ENCODE peak calls at places on chromosomes 12 and 14, in nine cellular contexts. One of them, this sample, is unnamed.
A peak's percentile ranks its signal among the peaks of the same experiment; 100 is the strongest.

GRCh38 chr12:63083046-63083445 is 68.0 kb downstream of the AVPR1A start:
- DNase-seq in tibial nerve: no peak
- DNase-seq in HFFc6: no peak
- DNase-seq in AG10803: no peak
- DNase-seq in omental fat pad: no peak
- DNase-seq in AG09309: no peak
- DNase-seq in astrocyte of the cerebellum: no peak
- DNase-seq in transverse colon: no peak
- DNase-seq in B cell: no peak
- DNase-seq in this sample: no peak

GRCh38 chr14:96297000-96297399 is 41.0 kb downstream of the BDKRB1 start:
- DNase-seq in B cell: no peak
- DNase-seq in tibial nerve: no peak
- DNase-seq in AG09309: no peak
- DNase-seq in HFFc6: peak; percentile 21
- DNase-seq in astrocyte of the cerebellum: peak; percentile 12
- DNase-seq in transverse colon: no peak
- DNase-seq in AG10803: peak; percentile 20
- DNase-seq in omental fat pad: no peak
- DNase-seq in this sample: peak; percentile 26

GRCh38 chr14:92039073-92039719 is 663 bp downstream of the TRIP11 start:
- DNase-seq in astrocyte of the cerebellum: peak; percentile 63
- DNase-seq in B cell: peak; percentile 15
- DNase-seq in transverse colon: peak; percentile 26
- DNase-seq in AG10803: peak; percentile 58
- DNase-seq in tibial nerve: no peak
- DNase-seq in omental fat pad: no peak
- DNase-seq in AG09309: peak; percentile 13
- DNase-seq in HFFc6: peak; percentile 62
- DNase-seq in this sample: peak; percentile 40

GRCh38 chr12:71475280-71475679 is 35.7 kb downstream of the LGR5 start:
- DNase-seq in HFFc6: no peak
- DNase-seq in tibial nerve: no peak
- DNase-seq in transverse colon: no peak
- DNase-seq in omental fat pad: no peak
- DNase-seq in B cell: no peak
- DNase-seq in AG10803: peak; percentile 82
- DNase-seq in astrocyte of the cerebellum: no peak
- DNase-seq in AG09309: no peak
- DNase-seq in this sample: no peak

GRCh38 chr14:60349663-60350365 is 100.8 kb downstream of the PPM1A start:
- DNase-seq in HFFc6: peak; percentile 37
- DNase-seq in B cell: peak; percentile 29
- DNase-seq in AG10803: peak; percentile 56
- DNase-seq in astrocyte of the cerebellum: peak; percentile 48
- DNase-seq in AG09309: peak; percentile 16
- DNase-seq in transverse colon: peak; percentile 16
- DNase-seq in tibial nerve: no peak
- DNase-seq in omental fat pad: no peak
- DNase-seq in this sample: peak; percentile 54

GRCh38 chr14:22383515-22384166 is 205.4 kb downstream of the DAD1 start:
- DNase-seq in B cell: peak; percentile 48
- DNase-seq in transverse colon: peak; percentile 28
- DNase-seq in tibial nerve: no peak
- DNase-seq in HFFc6: no peak
- DNase-seq in astrocyte of the cerebellum: no peak
- DNase-seq in AG09309: no peak
- DNase-seq in AG10803: no peak
- DNase-seq in omental fat pad: no peak
- DNase-seq in this sample: peak; percentile 64

GRCh38 chr14:50675597-50675996 is 7.5 kb upstream of the SAV1 start:
- DNase-seq in astrocyte of the cerebellum: no peak
- DNase-seq in omental fat pad: no peak
- DNase-seq in tibial nerve: no peak
- DNase-seq in AG10803: peak; percentile 54
- DNase-seq in HFFc6: no peak
- DNase-seq in B cell: no peak
- DNase-seq in AG09309: no peak
- DNase-seq in transverse colon: no peak
- DNase-seq in this sample: no peak

GRCh38 chr12:14199455-14200199 is 165.9 kb upstream of the ATF7IP start:
- DNase-seq in AG10803: no peak
- DNase-seq in transverse colon: no peak
- DNase-seq in HFFc6: no peak
- DNase-seq in B cell: no peak
- DNase-seq in AG09309: no peak
- DNase-seq in omental fat pad: no peak
- DNase-seq in tibial nerve: no peak
- DNase-seq in astrocyte of the cerebellum: no peak
- DNase-seq in this sample: no peak

GRCh38 chr12:18798445-18799139 is 60.7 kb downstream of the CAPZA3 start:
- DNase-seq in omental fat pad: no peak
- DNase-seq in transverse colon: no peak
- DNase-seq in B cell: no peak
- DNase-seq in astrocyte of the cerebellum: no peak
- DNase-seq in AG10803: no peak
- DNase-seq in AG09309: peak; percentile 13
- DNase-seq in tibial nerve: no peak
- DNase-seq in HFFc6: no peak
- DNase-seq in this sample: no peak

GRCh38 chr14:32081901-32082300 is 4.8 kb downstream of the ARHGAP5 start:
- DNase-seq in AG09309: no peak
- DNase-seq in tibial nerve: no peak
- DNase-seq in transverse colon: no peak
- DNase-seq in B cell: no peak
- DNase-seq in astrocyte of the cerebellum: no peak
- DNase-seq in AG10803: no peak
- DNase-seq in HFFc6: no peak
- DNase-seq in omental fat pad: no peak
- DNase-seq in this sample: no peak
- TF ChIP-seq CTCF in AG09309: no peak
- TF ChIP-seq CTCF in tibial nerve: no peak
- TF ChIP-seq CTCF in transverse colon: no peak
- TF ChIP-seq CTCF in B cell: no peak
- TF ChIP-seq CTCF in astrocyte of the cerebellum: no peak
- TF ChIP-seq CTCF in AG10803: no peak
- TF ChIP-seq CTCF in HFFc6: no peak
- TF ChIP-seq CTCF in omental fat pad: no peak
- TF ChIP-seq CTCF in this sample: no peak

GRCh38 chr12:111425655-111426054 is 19.9 kb downstream of the SH2B3 start:
- DNase-seq in astrocyte of the cerebellum: no peak
- DNase-seq in transverse colon: no peak
- DNase-seq in AG10803: no peak
- DNase-seq in omental fat pad: no peak
- DNase-seq in tibial nerve: no peak
- DNase-seq in HFFc6: no peak
- DNase-seq in AG09309: no peak
- DNase-seq in B cell: no peak
- DNase-seq in this sample: no peak

GRCh38 chr12:111424189-111424792 is 18.6 kb downstream of the SH2B3 start:
- DNase-seq in omental fat pad: no peak
- DNase-seq in AG09309: no peak
- DNase-seq in astrocyte of the cerebellum: peak; percentile 63
- DNase-seq in AG10803: no peak
- DNase-seq in B cell: no peak
- DNase-seq in tibial nerve: no peak
- DNase-seq in HFFc6: no peak
- DNase-seq in transverse colon: no peak
- DNase-seq in this sample: no peak

GRCh38 chr12:111426341-111427185 is 20.8 kb downstream of the SH2B3 start:
- DNase-seq in astrocyte of the cerebellum: no peak
- DNase-seq in B cell: no peak
- DNase-seq in HFFc6: peak; percentile 49
- DNase-seq in tibial nerve: no peak
- DNase-seq in transverse colon: peak; percentile 59
- DNase-seq in AG10803: no peak
- DNase-seq in AG09309: no peak
- DNase-seq in omental fat pad: no peak
- DNase-seq in this sample: no peak

GRCh38 chr12:111427417-111428074 is 21.8 kb downstream of the SH2B3 start:
- DNase-seq in AG10803: no peak
- DNase-seq in transverse colon: no peak
- DNase-seq in AG09309: no peak
- DNase-seq in tibial nerve: no peak
- DNase-seq in B cell: no peak
- DNase-seq in astrocyte of the cerebellum: no peak
- DNase-seq in omental fat pad: no peak
- DNase-seq in HFFc6: no peak
- DNase-seq in this sample: no peak

DNA sequence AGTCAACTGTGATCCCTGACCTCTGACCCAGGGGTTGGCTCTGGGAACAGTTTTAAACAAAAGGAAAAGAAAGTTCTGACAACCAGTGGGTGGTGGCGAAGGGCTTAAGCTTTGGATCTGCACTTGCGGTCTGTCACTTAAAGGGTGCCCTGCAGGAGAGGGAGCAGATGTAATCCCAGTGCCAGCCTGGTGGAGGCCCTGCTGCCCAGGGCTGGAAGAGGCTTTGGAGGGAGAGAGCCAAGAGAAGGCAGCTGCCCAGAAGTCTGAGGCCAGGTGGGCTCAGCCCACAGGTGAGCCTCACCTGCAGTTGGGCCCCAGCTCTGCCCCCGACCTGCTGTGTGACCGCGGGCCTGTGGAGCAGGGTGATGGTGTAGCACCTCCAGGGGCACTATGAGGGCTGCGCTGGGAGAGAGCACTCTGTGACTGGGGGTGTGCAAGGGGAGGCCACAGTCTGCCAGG is 19.1 kb downstream of the SH2B3 start:
- DNase-seq in transverse colon: no peak
- DNase-seq in HFFc6: no peak
- DNase-seq in AG09309: no peak
- DNase-seq in tibial nerve: no peak
- DNase-seq in AG10803: no peak
- DNase-seq in B cell: no peak
- DNase-seq in omental fat pad: no peak
- DNase-seq in astrocyte of the cerebellum: no peak
- DNase-seq in this sample: no peak
- TF ChIP-seq CTCF in transverse colon: peak; percentile 14
- TF ChIP-seq CTCF in HFFc6: peak; percentile 25
- TF ChIP-seq CTCF in AG09309: no peak
- TF ChIP-seq CTCF in tibial nerve: no peak
- TF ChIP-seq CTCF in AG10803: no peak
- TF ChIP-seq CTCF in B cell: no peak
- TF ChIP-seq CTCF in omental fat pad: no peak
- TF ChIP-seq CTCF in astrocyte of the cerebellum: peak; percentile 5
- TF ChIP-seq CTCF in this sample: peak; percentile 10

GRCh38 chr12:57993030-57993429 is 51.7 kb downstream of the ATP23 start:
- DNase-seq in tibial nerve: no peak
- DNase-seq in AG10803: peak; percentile 3
- DNase-seq in B cell: no peak
- DNase-seq in astrocyte of the cerebellum: no peak
- DNase-seq in omental fat pad: no peak
- DNase-seq in transverse colon: no peak
- DNase-seq in HFFc6: peak; percentile 25
- DNase-seq in AG09309: no peak
- DNase-seq in this sample: no peak
- TF ChIP-seq CTCF in tibial nerve: no peak
- TF ChIP-seq CTCF in AG10803: peak; percentile 35
- TF ChIP-seq CTCF in B cell: no peak
- TF ChIP-seq CTCF in astrocyte of the cerebellum: no peak
- TF ChIP-seq CTCF in omental fat pad: no peak
- TF ChIP-seq CTCF in transverse colon: no peak
- TF ChIP-seq CTCF in HFFc6: peak; percentile 74
- TF ChIP-seq CTCF in AG09309: no peak
- TF ChIP-seq CTCF in this sample: no peak

GRCh38 chr14:68611611-68612010 is 181.3 kb downstream of the ZFP36L1 start:
- DNase-seq in transverse colon: no peak
- DNase-seq in astrocyte of the cerebellum: no peak
- DNase-seq in AG09309: no peak
- DNase-seq in omental fat pad: no peak
- DNase-seq in HFFc6: no peak
- DNase-seq in B cell: no peak
- DNase-seq in tibial nerve: no peak
- DNase-seq in AG10803: no peak
- DNase-seq in this sample: no peak
- TF ChIP-seq CTCF in transverse colon: no peak
- TF ChIP-seq CTCF in astrocyte of the cerebellum: no peak
- TF ChIP-seq CTCF in AG09309: no peak
- TF ChIP-seq CTCF in omental fat pad: no peak
- TF ChIP-seq CTCF in HFFc6: no peak
- TF ChIP-seq CTCF in B cell: no peak
- TF ChIP-seq CTCF in tibial nerve: no peak
- TF ChIP-seq CTCF in AG10803: no peak
- TF ChIP-seq CTCF in this sample: no peak

DNA sequence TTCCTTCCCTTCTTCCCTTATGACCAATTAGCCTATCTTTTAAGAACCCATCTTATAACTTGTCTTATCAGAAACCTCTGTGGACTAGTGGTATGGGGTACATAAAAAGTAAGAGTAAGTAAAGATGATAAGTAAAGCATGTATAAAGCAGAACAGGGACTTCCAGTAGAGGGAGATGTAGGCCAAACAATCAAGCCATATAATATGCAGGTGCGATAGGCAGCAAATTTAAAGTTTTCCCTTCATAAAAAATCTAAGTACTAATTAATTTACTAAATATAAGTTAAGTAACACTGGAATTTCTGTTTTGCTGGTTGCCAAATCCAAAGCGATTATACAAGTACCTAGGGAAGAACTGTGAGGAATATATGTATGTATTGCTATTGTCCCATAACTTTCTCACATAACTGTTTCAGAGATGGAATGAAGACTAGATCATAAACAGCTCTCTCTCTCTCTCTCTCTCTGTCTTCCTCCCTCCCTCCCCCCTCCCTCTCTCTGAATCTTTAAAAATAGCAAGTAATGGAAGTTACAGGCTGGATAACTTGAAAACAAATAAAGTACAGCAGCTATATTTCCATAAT is 25.7 kb downstream of the METTL25 start:
- DNase-seq in HFFc6: peak; percentile 35
- DNase-seq in omental fat pad: no peak
- DNase-seq in astrocyte of the cerebellum: peak; percentile 34
- DNase-seq in AG10803: peak; percentile 39
- DNase-seq in transverse colon: no peak
- DNase-seq in B cell: no peak
- DNase-seq in AG09309: no peak
- DNase-seq in tibial nerve: no peak
- DNase-seq in this sample: no peak
- TF ChIP-seq CTCF in HFFc6: peak; percentile 80
- TF ChIP-seq CTCF in omental fat pad: no peak
- TF ChIP-seq CTCF in astrocyte of the cerebellum: peak; percentile 55
- TF ChIP-seq CTCF in AG10803: peak; percentile 64
- TF ChIP-seq CTCF in transverse colon: peak; percentile 28
- TF ChIP-seq CTCF in B cell: no peak
- TF ChIP-seq CTCF in AG09309: peak; percentile 50
- TF ChIP-seq CTCF in tibial nerve: no peak
- TF ChIP-seq CTCF in this sample: peak; percentile 54